ENCODE peak calls at places on chromosomes 6 and 20, in ten cellular contexts. R is endodermal cell, Y is tibial nerve, B is nephron progenitor cell, M is fibroblast of lung, Z is GM06990, H is hepatocyte, C is heart left ventricle, D is bronchial epithelial cell, E is astrocyte of the spinal cord. W is an unnamed sample.

GRCh38 chr20:59948828-59949720 is 8.9 kb downstream of the FAM217B start:
- DNase-seq in R (no peak), Y (peak; percentile 51), B (peak; percentile 19), M (peak; percentile 74), Z (no peak), H (peak; percentile 69), C (no peak), D (peak; percentile 62), E (peak; percentile 63), W (peak; percentile 32)

GRCh38 chr6:84027340-84028183 is 6.0 kb upstream of the MRAP2 start:
- DNase-seq in R (no peak), Y (no peak), B (no peak), M (no peak), Z (no peak), H (peak; percentile 16), C (no peak), D (peak; percentile 91), E (peak; percentile 56), W (no peak)

GRCh38 chr20:38724603-38725457 is 544 bp downstream of the SLC32A1 start:
- DNase-seq in R (peak; percentile 84), Y (no peak), B (peak; percentile 41), M (no peak), Z (peak; percentile 20), H (no peak), C (no peak), D (no peak), E (no peak), W (peak; percentile 51)

GRCh38 chr6:32868257-32868788 is 14.3 kb downstream of the PSMB9 start:
- DNase-seq in R (peak; percentile 89), Y (peak; percentile 88), B (peak; percentile 84), M (peak; percentile 77), Z (no peak), H (peak; percentile 79), C (peak; percentile 64), D (peak; percentile 63), E (peak; percentile 74), W (peak; percentile 46)

GRCh38 chr6:106445508-106445878 is 85.0 kb downstream of the CRYBG1 start:
- DNase-seq in R (no peak), Y (no peak), B (no peak), M (no peak), Z (no peak), H (no peak), C (no peak), D (no peak), E (no peak), W (no peak)

GRCh38 chr6:46453756-46454316 is 37.4 kb downstream of the RCAN2 start:
- DNase-seq in R (no peak), Y (no peak), B (no peak), M (peak; percentile 51), Z (no peak), H (no peak), C (no peak), D (no peak), E (peak; percentile 33), W (no peak)

GRCh38 chr20:50015636-50015992 is 32.8 kb downstream of the SNAI1 start:
- DNase-seq in R (no peak), Y (no peak), B (no peak), M (no peak), Z (no peak), H (no peak), C (no peak), D (no peak), E (no peak), W (no peak)

GRCh38 chr6:149094934-149095341 is 222.6 kb upstream of the TAB2 start:
- DNase-seq in R (no peak), Y (no peak), B (no peak), M (peak; percentile 39), Z (no peak), H (no peak), C (no peak), D (no peak), E (peak; percentile 61), W (no peak)

GRCh38 chr20:18621004-18621403 is 33.1 kb downstream of the DTD1 start:
- DNase-seq in R (no peak), Y (no peak), B (no peak), M (no peak), Z (no peak), H (no peak), C (no peak), D (no peak), E (no peak), W (no peak)

GRCh38 chr20:18624948-18625347 is 37.1 kb downstream of the DTD1 start:
- DNase-seq in R (no peak), Y (no peak), B (no peak), M (no peak), Z (no peak), H (no peak), C (no peak), D (no peak), E (no peak), W (no peak)

GRCh38 chr20:18623156-18623555 is 35.3 kb downstream of the DTD1 start:
- DNase-seq in R (no peak), Y (no peak), B (no peak), M (no peak), Z (no peak), H (no peak), C (no peak), D (no peak), E (no peak), W (no peak)

GRCh38 chr20:18628330-18628941 is 40.6 kb downstream of the DTD1 start:
- DNase-seq in R (peak; percentile 90), Y (no peak), B (peak; percentile 37), M (no peak), Z (no peak), H (peak; percentile 32), C (no peak), D (no peak), E (no peak), W (no peak)

DNA sequence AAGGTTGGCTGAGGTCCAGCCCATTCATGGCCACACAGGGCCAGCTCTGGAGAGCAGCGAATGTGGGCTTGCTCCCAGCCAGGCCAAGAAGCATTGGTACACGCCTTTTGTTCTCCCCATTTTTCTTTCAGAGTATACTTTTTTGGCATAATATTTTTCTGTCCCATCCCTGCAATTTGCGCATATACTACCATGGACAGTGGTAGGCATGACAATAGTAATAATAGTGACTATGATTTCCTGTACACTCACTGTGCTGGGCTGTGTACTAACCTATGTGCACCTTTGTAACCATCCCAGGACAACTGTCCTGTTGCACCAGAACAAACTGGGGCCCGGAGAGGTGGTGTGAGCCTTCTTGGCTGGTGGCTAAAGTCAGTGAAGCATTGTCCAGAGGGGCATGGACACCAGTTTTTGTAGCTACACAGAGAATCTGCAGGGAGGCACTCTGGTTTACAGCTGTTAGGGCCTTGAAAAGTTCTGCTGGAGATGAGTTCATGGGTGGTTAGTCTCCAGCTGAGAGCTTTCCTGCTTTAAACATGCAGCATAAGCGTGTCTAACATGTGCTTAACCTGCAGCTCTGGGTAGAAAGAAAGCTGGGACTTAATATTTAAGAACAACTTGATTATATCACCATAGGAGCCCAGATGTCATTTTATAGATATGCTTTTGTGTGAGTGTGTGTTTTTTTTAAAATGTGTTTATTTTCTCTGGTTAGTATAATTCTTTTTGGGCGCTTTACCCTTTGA is 38.2 kb downstream of the DTD1 start:
- DNase-seq in R (no peak), Y (no peak), B (no peak), M (no peak), Z (no peak), H (no peak), C (no peak), D (no peak), E (peak; percentile 25), W (no peak)
- TF ChIP-seq CTCF in R (no peak), Y (no peak), B (no peak), M (no peak), Z (no peak), H (no peak), C (no peak), D (no peak), E (no peak), W (no peak)

GRCh38 chr6:2763876-2764540 is 1.2 kb upstream of the WRNIP1 start:
- DNase-seq in R (no peak), Y (no peak), B (no peak), M (no peak), Z (no peak), H (no peak), C (no peak), D (no peak), E (no peak), W (no peak)

GRCh38 chr6:2763345-2763841 is 1.8 kb upstream of the WRNIP1 start:
- DNase-seq in R (no peak), Y (no peak), B (no peak), M (no peak), Z (peak; percentile 11), H (no peak), C (peak; percentile 55), D (no peak), E (no peak), W (no peak)

GRCh38 chr6:2758980-2759379 is 6.2 kb upstream of the WRNIP1 start:
- DNase-seq in R (no peak), Y (no peak), B (no peak), M (no peak), Z (no peak), H (no peak), C (no peak), D (no peak), E (no peak), W (no peak)

GRCh38 chr6:2764610-2765165 is 505 bp upstream of the WRNIP1 start:
- DNase-seq in R (no peak), Y (peak; percentile 56), B (no peak), M (peak; percentile 75), Z (no peak), H (peak; percentile 76), C (peak; percentile 51), D (peak; percentile 63), E (peak; percentile 75), W (peak; percentile 71)

DNA sequence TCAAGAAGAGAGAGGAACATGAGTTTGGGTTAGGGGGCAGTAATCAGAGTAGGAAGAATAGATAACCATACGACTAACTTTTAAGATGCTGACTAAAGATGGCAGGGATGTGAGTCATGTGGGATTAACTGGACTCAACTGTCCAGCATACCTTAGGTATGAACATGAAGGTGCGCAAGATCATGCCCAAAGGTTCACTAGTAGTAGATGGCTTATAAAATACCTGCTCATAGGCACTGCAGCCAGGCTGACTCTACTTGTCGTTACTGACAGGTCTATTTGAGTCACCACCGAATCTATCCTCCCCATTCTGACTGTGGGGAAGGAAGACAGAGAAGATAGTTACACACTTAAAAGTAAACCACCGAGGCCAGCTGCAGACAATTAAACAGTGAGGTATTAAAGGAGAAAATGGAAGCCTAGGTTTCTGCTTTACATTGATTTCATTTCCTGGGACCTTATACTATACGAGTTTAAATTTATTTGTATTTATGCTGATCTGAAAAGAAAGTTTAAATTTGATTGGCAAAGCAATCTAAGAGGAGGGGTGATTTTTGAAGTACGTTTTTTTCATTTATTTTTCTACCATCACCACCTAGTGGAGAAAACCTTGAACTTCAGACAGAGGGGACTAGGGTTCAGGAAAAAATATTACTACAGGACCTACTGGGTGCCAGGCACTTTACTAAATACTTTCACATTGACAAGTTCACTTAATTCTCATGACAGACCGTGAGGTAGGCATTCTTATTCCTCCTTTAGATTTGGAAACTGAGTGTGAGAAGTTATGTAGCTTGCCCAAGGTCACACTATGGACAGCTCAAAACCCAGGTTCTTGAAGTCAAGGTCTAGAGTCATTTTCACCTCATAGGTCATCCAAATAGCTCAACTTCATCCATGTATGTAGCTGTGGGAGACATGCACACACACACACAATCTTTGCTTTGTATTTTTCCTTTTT is 4.0 kb upstream of the WRNIP1 start:
- DNase-seq in R (no peak), Y (no peak), B (no peak), M (no peak), Z (no peak), H (no peak), C (no peak), D (peak; percentile 73), E (no peak), W (no peak)
- TF ChIP-seq CTCF in R (peak; percentile 78), Y (no peak), B (peak; percentile 43), M (peak; percentile 41), Z (peak; percentile 51), H (peak; percentile 23), C (peak; percentile 48), D (peak; percentile 11), E (peak; percentile 31), W (peak; percentile 21)

GRCh38 chr6:113420290-113420689 is 436.9 kb upstream of the MARCKS start:
- DNase-seq in R (no peak), Y (no peak), B (no peak), M (no peak), Z (no peak), H (no peak), C (no peak), D (no peak), E (no peak), W (no peak)

GRCh38 chr6:113416166-113416565 is 441.0 kb upstream of the MARCKS start:
- DNase-seq in R (no peak), Y (no peak), B (no peak), M (peak; percentile 15), Z (no peak), H (no peak), C (no peak), D (no peak), E (no peak), W (no peak)

GRCh38 chr6:113412589-113413367 is 444.4 kb upstream of the MARCKS start:
- DNase-seq in R (no peak), Y (no peak), B (no peak), M (peak; percentile 28), Z (no peak), H (no peak), C (no peak), D (peak; percentile 50), E (peak; percentile 37), W (no peak)

GRCh38 chr6:113411006-113411405 is 446.1 kb upstream of the MARCKS start:
- DNase-seq in R (no peak), Y (no peak), B (no peak), M (peak; percentile 7), Z (no peak), H (peak; percentile 13), C (no peak), D (peak; percentile 52), E (no peak), W (no peak)

GRCh38 chr6:113414511-113414910 is 442.6 kb upstream of the MARCKS start:
- DNase-seq in R (no peak), Y (peak; percentile 32), B (no peak), M (peak; percentile 82), Z (no peak), H (peak; percentile 52), C (peak; percentile 42), D (peak; percentile 84), E (peak; percentile 71), W (no peak)
- TF ChIP-seq CTCF in R (peak; percentile 61), Y (peak; percentile 32), B (no peak), M (peak; percentile 78), Z (no peak), H (peak; percentile 37), C (peak; percentile 58), D (peak; percentile 68), E (peak; percentile 73), W (no peak)

DNA sequence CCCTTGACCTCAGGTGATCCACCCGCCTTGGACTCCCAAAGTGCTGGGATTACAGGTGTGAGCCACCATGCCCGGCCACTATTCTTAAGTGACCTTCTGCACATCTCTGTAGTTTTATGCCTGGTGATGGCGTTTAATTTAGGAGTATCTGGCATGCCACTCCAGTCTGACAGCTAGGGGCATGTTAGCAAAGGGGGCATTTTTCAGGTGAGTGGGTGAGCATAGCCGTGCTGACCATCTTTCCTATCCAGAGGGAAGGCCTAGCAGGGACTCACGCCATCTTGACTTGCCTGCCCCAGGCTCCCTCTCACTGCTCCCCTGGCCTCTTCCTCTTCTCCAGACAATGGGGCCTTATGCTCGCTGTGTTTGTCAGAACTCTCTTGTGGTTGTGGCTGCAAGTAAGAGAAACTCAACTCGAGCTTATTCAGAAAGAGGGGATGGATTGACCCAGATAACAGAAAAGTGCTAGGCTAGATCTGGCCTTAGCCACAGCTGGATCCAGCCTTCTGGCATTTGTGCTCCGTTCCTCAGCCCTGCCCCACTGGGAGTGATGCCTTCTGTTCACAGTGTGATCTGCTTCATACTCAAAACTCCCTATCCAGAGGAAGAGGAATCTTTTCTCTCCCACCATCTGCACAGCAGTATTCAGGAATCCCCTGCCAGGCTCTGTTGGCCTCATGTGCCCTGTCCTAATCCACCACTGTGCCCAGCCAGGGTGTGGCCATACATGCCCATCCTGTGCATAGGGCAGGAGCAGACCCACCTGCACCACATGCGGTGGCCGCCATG is 174.5 kb upstream of the AKAP12 start:
- DNase-seq in R (no peak), Y (no peak), B (no peak), M (no peak), Z (no peak), H (no peak), C (peak; percentile 54), D (no peak), E (no peak), W (no peak)
- TF ChIP-seq CTCF in R (no peak), Y (no peak), B (no peak), M (no peak), Z (no peak), H (no peak), C (no peak), D (no peak), E (no peak), W (no peak)

W was measured in GM13976.